ENCODE peak calls at places on chromosome 15, in seven cellular contexts. C, L, H, Q, M, I and B are unnamed samples.
A peak's percentile ranks its signal among the peaks of the same experiment; 100 is the strongest.

GRCh38 chr15:88649286-88649733 is 10.5 kb downstream of the ISG20 start:
- DNase-seq in Q (peak; percentile 37), M (no peak), H (peak; percentile 74), I (no peak), C (peak; percentile 98), L (peak; percentile 71), B (peak; percentile 38)

GRCh38 chr15:70541511-70541910 is 221.8 kb downstream of the UACA start:
- DNase-seq in L (no peak), I (no peak), M (no peak), Q (no peak), H (no peak), C (no peak), B (no peak)

GRCh38 chr15:43511012-43511885 is 6.2 kb upstream of the MAP1A start:
- DNase-seq in M (peak; percentile 50), H (no peak), C (no peak), I (peak; percentile 25), Q (no peak), L (no peak), B (no peak)

GRCh38 chr15:34837246-34838016 is 42.1 kb upstream of the ACTC1 start:
- DNase-seq in H (peak; percentile 27), Q (no peak), I (peak; percentile 9), M (no peak), L (no peak), C (peak; percentile 81), B (peak; percentile 20)

GRCh38 chr15:87959080-87959479 is 297.5 kb downstream of the NTRK3 start:
- DNase-seq in L (no peak), I (no peak), M (no peak), C (no peak), Q (no peak), H (no peak), B (no peak)

GRCh38 chr15:93044301-93045190 is 44.5 kb downstream of the RGMA start:
- DNase-seq in H (no peak), I (no peak), Q (no peak), C (no peak), M (no peak), L (no peak), B (no peak)

GRCh38 chr15:82159922-82160321 is 102.6 kb downstream of the EFL1 start:
- DNase-seq in Q (peak; percentile 54), L (no peak), I (no peak), M (no peak), C (peak; percentile 100), H (peak; percentile 92), B (peak; percentile 67)

GRCh38 chr15:37058316-37058985 is 41.9 kb downstream of the MEIS2 start:
- DNase-seq in H (no peak), Q (no peak), M (no peak), I (peak; percentile 27), L (no peak), C (no peak), B (no peak)

GRCh38 chr15:40070166-40070557 is 31.2 kb upstream of the SRP14 start:
- DNase-seq in L (no peak), H (no peak), I (no peak), M (no peak), C (no peak), Q (no peak), B (no peak)

GRCh38 chr15:101775136-101775535 is 28.2 kb upstream of the OR4F6 start:
- DNase-seq in C (no peak), I (no peak), Q (no peak), M (no peak), H (no peak), L (no peak), B (no peak)

GRCh38 chr15:68576253-68577236 is 2.2 kb upstream of the CORO2B start:
- DNase-seq in I (no peak), Q (no peak), C (no peak), M (peak; percentile 24), H (no peak), L (no peak), B (no peak)

GRCh38 chr15:89363770-89364169 is 29.1 kb upstream of the POLG start:
- DNase-seq in I (no peak), Q (no peak), C (no peak), M (no peak), L (no peak), H (no peak), B (no peak)

GRCh38 chr15:29129221-29129620 is 140.4 kb downstream of the NSMCE3 start:
- DNase-seq in C (no peak), Q (no peak), H (no peak), L (no peak), M (no peak), I (no peak), B (no peak)

GRCh38 chr15:85142324-85142723 is 160.7 kb downstream of the PDE8A start:
- DNase-seq in I (no peak), Q (no peak), M (no peak), L (no peak), C (peak; percentile 63), H (peak; percentile 49), B (peak; percentile 4)